ENCODE peak calls at places on chromosomes 13 and 19, in seven cellular contexts. J is bronchial epithelial cell; T is fibroblast of the aortic adventitia; U is adrenal gland; C is GM12864; K is CD4-positive, CD25-positive, alpha-beta regulatory T cell; O is CD8-positive, alpha-beta T cell. P is an unnamed sample.
A peak's percentile ranks its signal among the peaks of the same experiment; 100 is the strongest.

GRCh38 chr13:77521595-77522367 is 13.7 kb upstream of the SCEL start:
- DNase-seq in O (no peak), T (peak; percentile 38), U (no peak), C (no peak), K (no peak), J (peak; percentile 85), P (no peak)

GRCh38 chr19:14494910-14495677 is 833 bp downstream of the GIPC1 start:
- DNase-seq in K (peak; percentile 48), T (no peak), O (no peak), J (peak; percentile 70), U (no peak), C (no peak), P (no peak)

GRCh38 chr13:46983881-46984280 is 87.0 kb upstream of the HTR2A start:
- DNase-seq in C (peak; percentile 92), O (no peak), J (peak; percentile 88), U (no peak), K (no peak), T (peak; percentile 16), P (no peak)

GRCh38 chr13:109454167-109454917 is 332.0 kb downstream of the IRS2 start:
- DNase-seq in C (no peak), O (no peak), T (no peak), J (no peak), U (no peak), K (no peak), P (no peak)

GRCh38 chr13:52010890-52011689 is at the start of gene ATP7B:
- DNase-seq in K (no peak), T (no peak), C (no peak), J (no peak), U (peak; percentile 19), O (peak; percentile 55), P (no peak)

GRCh38 chr19:2050991-2051770 is at the start of gene MKNK2:
- DNase-seq in J (peak; percentile 34), U (peak; percentile 92), T (peak; percentile 85), K (peak; percentile 87), O (peak; percentile 99), C (no peak), P (peak; percentile 72)

GRCh38 chr13:111652676-111653075 is 332.2 kb downstream of the TEX29 start:
- DNase-seq in U (no peak), J (no peak), T (no peak), C (no peak), K (no peak), O (no peak), P (no peak)

GRCh38 chr13:64052526-64052925 is 2636.9 kb upstream of the PCDH20 start:
- DNase-seq in J (no peak), C (no peak), T (no peak), K (no peak), O (no peak), U (no peak), P (no peak)

GRCh38 chr19:19445911-19446361 is 40.5 kb downstream of the GATAD2A start:
- DNase-seq in K (peak; percentile 64), U (no peak), C (no peak), T (no peak), O (no peak), J (peak; percentile 73), P (no peak)

GRCh38 chr13:111898956-111899713 is 167.8 kb upstream of the SOX1 start:
- DNase-seq in K (no peak), J (no peak), U (no peak), C (no peak), T (no peak), O (peak; percentile 40), P (no peak)

GRCh38 chr19:1360818-1361461 is 22.8 kb upstream of the NDUFS7 start:
- DNase-seq in O (no peak), T (peak; percentile 85), U (peak; percentile 72), C (no peak), K (no peak), J (peak; percentile 23), P (no peak)

GRCh38 chr13:109787135-109787954 is 962 bp upstream of the IRS2 start:
- DNase-seq in C (no peak), T (no peak), J (no peak), U (peak; percentile 56), K (peak; percentile 38), O (peak; percentile 65), P (no peak)

GRCh38 chr13:106011600-106011999 is 523.9 kb downstream of the EFNB2 start:
- DNase-seq in T (no peak), K (no peak), U (no peak), C (no peak), O (no peak), J (no peak), P (no peak)

GRCh38 chr19:55684946-55685681 is 10.1 kb downstream of the EPN1 start:
- DNase-seq in C (no peak), J (no peak), T (no peak), O (no peak), K (no peak), U (no peak), P (no peak)

GRCh38 chr19:35257113-35257461 is 8.3 kb downstream of the LSR start:
- DNase-seq in C (no peak), U (no peak), O (peak; percentile 42), J (no peak), T (no peak), K (no peak), P (no peak)

GRCh38 chr19:1325568-1326294 is 40.1 kb downstream of the EFNA2 start:
- DNase-seq in J (no peak), U (peak; percentile 13), K (no peak), T (no peak), C (no peak), O (no peak), P (no peak)

GRCh38 chr13:50152224-50152623 is 137.0 kb downstream of the KCNRG start:
- DNase-seq in K (peak; percentile 51), O (no peak), C (no peak), T (peak; percentile 35), U (no peak), J (no peak), P (no peak)
- H3K4me3 ChIP-seq in K (peak overlapping the region; percentile 84), O (no peak overlapping the region), C (no peak overlapping the region), T (peak overlapping the region; percentile 38), U (no peak overlapping the region), J (no peak overlapping the region), P (peak overlapping the region; percentile 13)

GRCh38 chr19:4811328-4812131 is 20.0 kb downstream of the TICAM1 start:
- DNase-seq in J (peak; percentile 38), O (peak; percentile 94), C (peak; percentile 35), U (peak; percentile 86), T (peak; percentile 59), K (peak; percentile 75), P (peak; percentile 31)

GRCh38 chr19:4817467-4818277 is 13.8 kb downstream of the TICAM1 start:
- DNase-seq in J (no peak), C (no peak), O (no peak), K (no peak), U (no peak), T (no peak), P (no peak)

GRCh38 chr19:4814625-4815425 is 16.7 kb downstream of the TICAM1 start:
- DNase-seq in K (no peak), J (no peak), C (no peak), T (peak; percentile 71), O (no peak), U (no peak), P (no peak)

GRCh38 chr19:4816388-4817165 is 14.9 kb downstream of the TICAM1 start:
- DNase-seq in C (no peak), K (no peak), J (no peak), U (no peak), T (no peak), O (no peak), P (no peak)

GRCh38 chr19:4815426-4816387 is 15.8 kb downstream of the TICAM1 start:
- DNase-seq in T (peak; percentile 93), O (peak; percentile 79), C (peak; percentile 65), K (peak; percentile 84), J (peak; percentile 79), U (peak; percentile 95), P (peak; percentile 91)
- H3K4me3 ChIP-seq in T (no peak overlapping the region), O (peak overlapping the region; percentile 36), C (no peak overlapping the region), K (peak overlapping the region; percentile 49), J (no peak overlapping the region), U (no peak overlapping the region), P (peak overlapping the region; percentile 48)

GRCh38 chr19:17026706-17027427 is at the start of gene CPAMD8:
- DNase-seq in O (no peak), K (no peak), U (no peak), T (no peak), J (no peak), C (no peak), P (no peak)

GRCh38 chr19:17023805-17024204 is 2.8 kb downstream of the CPAMD8 start:
- DNase-seq in C (no peak), T (no peak), K (no peak), J (no peak), O (no peak), U (no peak), P (no peak)

GRCh38 chr19:17026041-17026658 is 460 bp downstream of the CPAMD8 start:
- DNase-seq in O (peak; percentile 61), T (no peak), U (no peak), K (peak; percentile 41), C (no peak), J (no peak), P (no peak)

GRCh38 chr19:17027428-17027816 is 812 bp upstream of the CPAMD8 start:
- DNase-seq in C (no peak), O (no peak), U (no peak), J (no peak), K (no peak), T (no peak), P (no peak)

GRCh38 chr19:17025361-17025760 is 1.2 kb downstream of the CPAMD8 start:
- DNase-seq in T (no peak), K (no peak), O (no peak), J (no peak), C (no peak), U (no peak), P (no peak)
- H3K4me3 ChIP-seq in T (no peak overlapping the region), K (no peak overlapping the region), O (no peak overlapping the region), J (no peak overlapping the region), C (no peak overlapping the region), U (no peak overlapping the region), P (no peak overlapping the region)

GRCh38 chr19:42045575-42045974 is 24.4 kb downstream of the GRIK5 start:
- DNase-seq in K (no peak), T (no peak), U (no peak), J (no peak), O (no peak), C (no peak), P (no peak)
- H3K4me3 ChIP-seq in K (no peak overlapping the region), T (no peak overlapping the region), U (no peak overlapping the region), J (no peak overlapping the region), O (no peak overlapping the region), C (no peak overlapping the region), P (no peak overlapping the region)

DNA sequence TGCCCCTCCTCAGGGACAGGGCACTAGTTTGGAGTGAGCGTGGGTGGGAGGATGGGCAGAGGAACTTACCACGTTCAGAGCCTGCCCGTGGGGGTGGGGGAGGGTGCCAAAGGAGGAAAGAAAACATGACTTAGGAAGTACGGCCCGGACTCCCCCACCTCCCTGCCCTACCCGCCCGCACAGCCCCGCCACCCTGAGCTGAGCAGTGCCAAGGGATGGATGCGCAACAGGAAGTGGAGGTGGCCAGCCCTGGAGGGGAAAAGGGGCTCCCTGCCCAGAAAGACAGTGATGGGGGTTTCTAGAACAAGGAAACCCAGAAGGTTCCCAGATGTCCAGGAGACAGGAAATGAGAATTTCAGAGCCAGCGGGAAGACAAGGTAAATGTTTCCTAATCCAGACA is 6.3 kb downstream of the TEAD2 start:
- DNase-seq in U (peak; percentile 39), K (no peak), O (no peak), C (no peak), T (no peak), J (no peak), P (no peak)
- H3K4me3 ChIP-seq in U (no peak overlapping the region), K (no peak overlapping the region), O (no peak overlapping the region), C (no peak overlapping the region), T (no peak overlapping the region), J (no peak overlapping the region), P (no peak overlapping the region)

P was measured in Jurkat, Clone E6-1.